ENCODE peak calls at places on chromosomes 6 and 20, in seven cellular contexts. X is astrocyte of the spinal cord; U is activated naive CD8-positive, alpha-beta T cell treated with anti-CD3 and anti-CD28 coated beads, Interleukin-2, amount 50 U/mL, for 24 hours; E is kidney epithelial cell; N is endodermal cell; K is pancreas; V is fibroblast of the conjunctiva. Q is an unnamed sample.

GRCh38 chr6:2363211-2363610 is 117.8 kb upstream of the GMDS start:
- DNase-seq in X (no peak), U (no peak), E (no peak), N (no peak), K (no peak), V (no peak), Q (no peak)

GRCh38 chr6:12008366-12009179 is 3.5 kb upstream of the HIVEP1 start:
- DNase-seq in X (peak; percentile 72), U (peak; percentile 84), E (no peak), N (peak; percentile 91), K (peak; percentile 88), V (peak; percentile 16), Q (peak; percentile 93)

GRCh38 chr6:109058620-109059019 is 36.0 kb downstream of the SESN1 start:
- DNase-seq in X (no peak), U (no peak), E (no peak), N (no peak), K (no peak), V (no peak), Q (no peak)

GRCh38 chr6:141335889-141336288 is 796.8 kb upstream of the GJE1 start:
- DNase-seq in X (no peak), U (no peak), E (no peak), N (no peak), K (no peak), V (no peak), Q (no peak)

GRCh38 chr20:56630086-56630493 is 984 bp downstream of the TFAP2C start:
- DNase-seq in X (peak; percentile 87), U (peak; percentile 17), E (peak; percentile 19), N (peak; percentile 95), K (peak; percentile 59), V (peak; percentile 29), Q (peak; percentile 93)

GRCh38 chr20:57661201-57662027 is 41.2 kb upstream of the ZBP1 start:
- DNase-seq in X (no peak), U (no peak), E (no peak), N (peak; percentile 38), K (peak; percentile 1), V (no peak), Q (no peak)

GRCh38 chr20:51886341-51886740 is 84.0 kb upstream of the SALL4 start:
- DNase-seq in X (no peak), U (no peak), E (no peak), N (no peak), K (no peak), V (no peak), Q (no peak)

GRCh38 chr20:4684837-4685413 is 36.8 kb upstream of the PRND start:
- DNase-seq in X (peak; percentile 49), U (no peak), E (no peak), N (no peak), K (no peak), V (no peak), Q (no peak)

GRCh38 chr20:64093013-64093503 is 8.9 kb upstream of the LKAAEAR1 start:
- DNase-seq in X (no peak), U (no peak), E (no peak), N (peak; percentile 75), K (no peak), V (no peak), Q (no peak)

GRCh38 chr6:134065706-134066105 is 13.3 kb upstream of the SLC2A12 start:
- DNase-seq in X (no peak), U (peak; percentile 7), E (no peak), N (peak; percentile 65), K (no peak), V (no peak), Q (no peak)

GRCh38 chr6:37149750-37150149 is 20.2 kb upstream of the PIM1 start:
- DNase-seq in X (no peak), U (no peak), E (no peak), N (no peak), K (no peak), V (no peak), Q (no peak)

GRCh38 chr20:36830791-36831691 is 44.9 kb upstream of the TLDC2 start:
- DNase-seq in X (no peak), U (no peak), E (no peak), N (no peak), K (no peak), V (peak; percentile 34), Q (peak; percentile 71)

GRCh38 chr6:23013776-23014175 is 444.4 kb downstream of the HDGFL1 start:
- DNase-seq in X (peak; percentile 45), U (no peak), E (no peak), N (peak; percentile 56), K (no peak), V (no peak), Q (peak; percentile 30)

GRCh38 chr6:1404713-1405098 is 15.3 kb downstream of the FOXF2 start:
- DNase-seq in X (no peak), U (no peak), E (no peak), N (no peak), K (no peak), V (no peak), Q (no peak)

GRCh38 chr6:112086744-112087135 is 542 bp downstream of the TUBE1 start:
- DNase-seq in X (peak; percentile 72), U (no peak), E (peak; percentile 25), N (no peak), K (no peak), V (peak; percentile 39), Q (peak; percentile 60)

GRCh38 chr6:75882734-75883133 is 133.7 kb downstream of the MYO6 start:
- DNase-seq in X (peak; percentile 48), U (no peak), E (peak; percentile 10), N (no peak), K (no peak), V (peak; percentile 39), Q (peak; percentile 29)

GRCh38 chr20:16761305-16761829 is 13.2 kb downstream of the OTOR start:
- DNase-seq in X (peak; percentile 67), U (peak; percentile 21), E (peak; percentile 19), N (peak; percentile 83), K (peak; percentile 36), V (peak; percentile 70), Q (peak; percentile 75)

GRCh38 chr6:5302220-5302946 is 41.1 kb downstream of the FARS2 start:
- DNase-seq in X (peak; percentile 26), U (peak; percentile 38), E (no peak), N (no peak), K (no peak), V (no peak), Q (no peak)